ENCODE peak calls at places on chromosome 3, in five cellular contexts. I is fibroblast of pulmonary artery; D is activated effector memory CD4-positive, alpha-beta T cell treated with Interleukin-2 at 50 U/mL for 16 hours; M is glutamatergic neuron; J is fibroblast of the aortic adventitia. Z is an unnamed sample.

GRCh38 chr3:39222939-39223338 is 30.5 kb upstream of the XIRP1 start:
- DNase-seq in I (no peak), D (no peak), M (no peak), J (no peak), Z (no peak)

GRCh38 chr3:195255176-195255500 is 15.8 kb downstream of the XXYLT1 start:
- DNase-seq in I (no peak), D (no peak), M (no peak), J (no peak), Z (no peak)

GRCh38 chr3:101780661-101781060 is 1.6 kb downstream of the NXPE3 start:
- DNase-seq in I (peak), D (no peak), M (no peak), J (peak), Z (no peak)

GRCh38 chr3:129346690-129347440 is 68.2 kb downstream of the HMCES start:
- DNase-seq in I (no peak), D (no peak), M (no peak), J (no peak), Z (no peak)

GRCh38 chr3:185656321-185656840 is 70.3 kb downstream of the SENP2 start:
- DNase-seq in I (peak), D (no peak), M (no peak), J (peak), Z (peak)

GRCh38 chr3:57559526-57559925 is 3.5 kb downstream of the PDE12 start:
- DNase-seq in I (peak), D (no peak), M (no peak), J (peak), Z (no peak)

GRCh38 chr3:154122912-154123559 is 1.8 kb downstream of the ARHGEF26 start:
- DNase-seq in I (peak), D (no peak), M (no peak), J (peak), Z (no peak)

GRCh38 chr3:100865442-100865841 is 127.8 kb downstream of the ABI3BP start:
- DNase-seq in I (peak), D (no peak), M (no peak), J (peak), Z (no peak)

GRCh38 chr3:100899440-100900091 is 93.7 kb downstream of the ABI3BP start:
- DNase-seq in I (peak), D (no peak), M (no peak), J (peak), Z (no peak)

GRCh38 chr3:61182648-61183047 is 68.6 kb downstream of the FHIT start:
- DNase-seq in I (no peak), D (no peak), M (no peak), J (no peak), Z (no peak)

GRCh38 chr3:30180305-30181275 is 425.8 kb upstream of the TGFBR2 start:
- DNase-seq in I (peak), D (no peak), M (no peak), J (peak), Z (no peak)

GRCh38 chr3:168034152-168034928 is 61.4 kb downstream of the GOLIM4 start:
- DNase-seq in I (peak), D (no peak), M (no peak), J (peak), Z (no peak)

GRCh38 chr3:134059680-134060560 is 30.2 kb upstream of the SLCO2A1 start:
- DNase-seq in I (peak), D (no peak), M (no peak), J (peak), Z (no peak)

GRCh38 chr3:41141431-41142164 is 57.7 kb upstream of the CTNNB1 start:
- DNase-seq in I (no peak), D (no peak), M (no peak), J (no peak), Z (no peak)

GRCh38 chr3:111521881-111522280 is 20.1 kb upstream of the CD96 start:
- DNase-seq in I (peak), D (no peak), M (no peak), J (peak), Z (no peak)

GRCh38 chr3:151581046-151581445 is 120.2 kb upstream of the IGSF10 start:
- DNase-seq in I (no peak), D (no peak), M (no peak), J (no peak), Z (no peak)

GRCh38 chr3:170563712-170564423 is 22.0 kb downstream of the SLC7A14 start:
- DNase-seq in I (peak), D (no peak), M (no peak), J (peak), Z (no peak)

GRCh38 chr3:175805825-175806224 is 946.7 kb downstream of the NAALADL2 start:
- DNase-seq in I (no peak), D (no peak), M (no peak), J (peak), Z (no peak)

GRCh38 chr3:79543618-79544017 is 224.2 kb downstream of the ROBO1 start:
- DNase-seq in I (no peak), D (no peak), M (no peak), J (no peak), Z (no peak)

GRCh38 chr3:52730681-52731080 is 24.8 kb downstream of the SPCS1 start:
- DNase-seq in I (peak), D (no peak), M (no peak), J (peak), Z (no peak)

GRCh38 chr3:184133840-184134745 is 1.1 kb upstream of the EIF2B5 start:
- DNase-seq in I (peak), D (peak), M (peak), J (peak), Z (peak)

GRCh38 chr3:11950576-11950975 is 53.6 kb upstream of the SYN2 start:
- DNase-seq in I (no peak), D (no peak), M (no peak), J (no peak), Z (no peak)

GRCh38 chr3:195302436-195302835 is 31.5 kb upstream of the XXYLT1 start:
- DNase-seq in I (no peak), D (no peak), M (no peak), J (no peak), Z (no peak)

GRCh38 chr3:189862385-189863023 is 231.3 kb downstream of the TP63 start:
- DNase-seq in I (peak), D (no peak), M (no peak), J (peak), Z (no peak)

GRCh38 chr3:10413041-10413440 is 92.1 kb upstream of the SEC13 start:
- DNase-seq in I (no peak), D (no peak), M (no peak), J (no peak), Z (no peak)

GRCh38 chr3:26460975-26461374 is 161.6 kb upstream of the LRRC3B start:
- DNase-seq in I (no peak), D (no peak), M (no peak), J (no peak), Z (no peak)

GRCh38 chr3:38649500-38650247 is at the start of gene SCN5A:
- DNase-seq in I (peak), D (peak), M (peak), J (no peak), Z (no peak)

GRCh38 chr3:172094621-172095557 is 55.5 kb downstream of the FNDC3B start:
- DNase-seq in I (no peak), D (no peak), M (no peak), J (peak), Z (no peak)

GRCh38 chr3:4936982-4937614 is 42.1 kb upstream of the BHLHE40 start:
- DNase-seq in I (no peak), D (no peak), M (no peak), J (no peak), Z (no peak)

GRCh38 chr3:186782542-186783069 is 771 bp upstream of the EIF4A2 start:
- DNase-seq in I (no peak), D (no peak), M (no peak), J (no peak), Z (no peak)

GRCh38 chr3:129224984-129225393 is 24.4 kb upstream of the COPG1 start:
- DNase-seq in I (peak), D (no peak), M (no peak), J (peak), Z (peak)

GRCh38 chr3:18559323-18559972 is 134.3 kb upstream of the SATB1 start:
- DNase-seq in I (peak), D (peak), M (peak), J (peak), Z (peak)